ENCODE peak calls at places on chromosomes 7 and 10, in nine cellular contexts. J, Z, K, N, R, C, V, E and S are unnamed samples. For H3K4me1, the result is how much of the 10 kb centered on the place peaks cover.

GRCh38 chr7:18637516-18637915 is 142.0 kb downstream of the HDAC9 start:
- DNase-seq in J (no peak), N (no peak), R (no peak), K (no peak), Z (no peak), V (no peak), C (no peak), E (no peak), S (no peak)

GRCh38 chr7:96823274-96823673 is 113.6 kb upstream of the SEM1 start:
- DNase-seq in C (no peak), N (no peak), K (peak), R (no peak), Z (peak), E (no peak), J (no peak), V (no peak), S (no peak)

GRCh38 chr10:100325164-100325563 is 4.9 kb downstream of the PKD2L1 start:
- DNase-seq in E (no peak), Z (no peak), R (no peak), N (no peak), C (no peak), K (no peak), V (no peak), J (no peak), S (no peak)

GRCh38 chr10:17510242-17510908 is 56.0 kb upstream of the ST8SIA6 start:
- DNase-seq in N (no peak), E (no peak), R (no peak), K (no peak), Z (no peak), J (no peak), C (no peak), V (no peak), S (no peak)

GRCh38 chr7:108461855-108462254 is 5.6 kb upstream of the NRCAM start:
- DNase-seq in V (no peak), K (no peak), N (no peak), Z (peak), C (no peak), J (no peak), E (no peak), R (no peak), S (no peak)

GRCh38 chr7:8176370-8177081 is 85.4 kb downstream of the ICA1 start:
- DNase-seq in E (no peak), J (no peak), R (no peak), Z (no peak), K (no peak), V (no peak), N (peak), C (no peak), S (no peak)

GRCh38 chr7:142334806-142335205 is 76.9 kb upstream of the PRSS58 start:
- DNase-seq in E (no peak), Z (no peak), C (no peak), J (no peak), V (no peak), N (no peak), K (no peak), R (no peak), S (no peak)

GRCh38 chr7:114854369-114854768 is 67.5 kb upstream of the MDFIC start:
- DNase-seq in Z (no peak), E (no peak), R (no peak), K (no peak), V (no peak), J (no peak), N (no peak), C (no peak), S (no peak)

GRCh38 chr10:49397036-49397999 is 1.4 kb upstream of the DRGX start:
- DNase-seq in Z (no peak), C (no peak), E (no peak), J (peak), R (no peak), V (no peak), K (no peak), N (no peak), S (no peak)

GRCh38 chr10:74953214-74953613 is 126.8 kb downstream of the KAT6B start:
- DNase-seq in N (no peak), E (no peak), C (no peak), K (no peak), Z (no peak), R (no peak), J (no peak), V (no peak), S (no peak)

GRCh38 chr10:95296764-95297163 is 6.0 kb upstream of the PDLIM1 start:
- DNase-seq in N (no peak), C (no peak), Z (no peak), V (no peak), R (no peak), E (no peak), J (no peak), K (no peak), S (no peak)
- H3K4me1 ChIP-seq in N (half or more), C (under half), Z (under half), V (under half), R (under half), E (under half), J (under half), K (under half), S (under half)

GRCh38 chr10:34613491-34613890 is 201.6 kb downstream of the PARD3 start:
- DNase-seq in C (no peak), E (no peak), V (no peak), R (no peak), N (no peak), Z (no peak), J (no peak), K (no peak), S (no peak)
- TF ChIP-seq CTCF in C (no peak), E (no peak), V (no peak), R (no peak), N (no peak), Z (no peak), J (no peak), K (no peak), S (no peak)

DNA sequence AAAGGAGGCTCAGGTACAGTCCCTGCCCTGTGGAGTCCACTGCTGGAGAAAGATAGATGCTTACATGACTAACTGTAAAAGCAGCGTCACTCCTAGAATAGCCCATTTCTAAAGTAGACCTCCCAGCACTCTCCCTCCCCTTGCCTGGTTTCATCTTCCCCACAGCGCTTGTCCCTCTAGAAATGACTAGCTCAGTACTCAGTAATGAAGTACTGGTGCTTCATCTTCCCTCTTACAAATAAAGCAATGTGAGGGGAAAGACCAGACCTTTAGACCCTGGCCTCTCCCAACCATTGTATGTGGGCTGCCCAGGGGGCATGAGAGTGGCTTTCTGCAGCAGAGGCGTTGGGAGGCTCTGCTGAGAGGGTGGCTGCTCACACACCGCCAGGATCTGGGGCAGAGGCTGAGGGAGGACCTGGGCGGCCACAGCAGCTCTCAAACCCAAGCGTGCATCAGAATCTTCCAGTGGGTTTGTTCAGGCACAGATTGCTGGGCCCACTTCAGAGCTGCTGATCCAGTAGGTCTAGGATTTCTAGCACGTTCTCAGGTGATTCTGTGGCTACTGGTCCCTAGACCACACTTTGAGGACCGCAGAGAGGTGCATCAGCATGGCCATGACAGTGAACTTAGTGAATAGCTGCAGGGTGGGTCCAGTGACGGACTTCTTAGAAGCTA is 110.3 kb upstream of the ANLN start:
- DNase-seq in V (no peak), R (peak), J (no peak), C (no peak), K (peak), E (no peak), N (no peak), Z (no peak), S (no peak)
- H3K4me1 ChIP-seq in V (under half), R (half or more), J (under half), C (under half), K (under half), E (half or more), N (under half), Z (under half), S (under half)

DNA sequence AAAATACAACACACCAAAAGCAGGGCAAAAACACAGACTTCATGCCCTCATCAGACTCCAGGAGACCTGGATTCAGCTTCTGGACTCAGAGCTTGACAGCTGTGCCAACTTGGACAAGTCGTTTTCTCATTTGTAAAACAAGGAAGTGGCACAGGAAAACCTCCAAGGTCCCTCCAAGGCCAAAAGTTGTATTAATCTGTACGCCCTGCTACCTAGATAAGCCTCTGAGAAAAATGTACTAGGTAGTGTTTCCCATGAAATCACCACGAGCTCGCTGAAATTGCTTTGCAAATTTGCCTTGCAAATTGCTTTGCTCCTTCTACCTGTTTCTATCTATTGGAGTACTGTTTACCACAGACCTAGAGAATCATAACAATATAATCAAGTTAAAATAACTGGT is 157.9 kb upstream of the CHST15 start:
- DNase-seq in J (no peak), C (no peak), K (no peak), V (no peak), R (no peak), E (no peak), N (no peak), Z (no peak), S (peak)
- TF ChIP-seq CTCF in J (no peak), C (no peak), K (no peak), V (no peak), R (no peak), E (no peak), N (no peak), Z (no peak), S (no peak)

GRCh38 chr7:44756904-44757303 is 8.3 kb downstream of the ZMIZ2 start:
- DNase-seq in E (no peak), K (no peak), J (peak), R (no peak), V (no peak), N (no peak), Z (no peak), C (no peak), S (no peak)
- H3K4me1 ChIP-seq in E (under half), K (under half), J (under half), R (under half), V (under half), N (under half), Z (under half), C (under half), S (under half)

GRCh38 chr7:3078458-3078857 is 34.8 kb upstream of the CARD11 start:
- DNase-seq in C (no peak), V (no peak), E (no peak), N (no peak), Z (no peak), J (no peak), K (no peak), R (no peak), S (no peak)

GRCh38 chr7:3082386-3082785 is 38.7 kb upstream of the CARD11 start:
- DNase-seq in Z (no peak), N (peak), K (no peak), V (no peak), C (no peak), R (no peak), E (no peak), J (no peak), S (no peak)

GRCh38 chr7:3080106-3080505 is 36.4 kb upstream of the CARD11 start:
- DNase-seq in E (peak), Z (no peak), J (no peak), K (no peak), C (no peak), V (no peak), R (no peak), N (no peak), S (no peak)

GRCh38 chr7:3083350-3083749 is 39.7 kb upstream of the CARD11 start:
- DNase-seq in K (no peak), E (no peak), R (no peak), J (no peak), V (no peak), C (no peak), N (no peak), Z (no peak), S (no peak)

DNA sequence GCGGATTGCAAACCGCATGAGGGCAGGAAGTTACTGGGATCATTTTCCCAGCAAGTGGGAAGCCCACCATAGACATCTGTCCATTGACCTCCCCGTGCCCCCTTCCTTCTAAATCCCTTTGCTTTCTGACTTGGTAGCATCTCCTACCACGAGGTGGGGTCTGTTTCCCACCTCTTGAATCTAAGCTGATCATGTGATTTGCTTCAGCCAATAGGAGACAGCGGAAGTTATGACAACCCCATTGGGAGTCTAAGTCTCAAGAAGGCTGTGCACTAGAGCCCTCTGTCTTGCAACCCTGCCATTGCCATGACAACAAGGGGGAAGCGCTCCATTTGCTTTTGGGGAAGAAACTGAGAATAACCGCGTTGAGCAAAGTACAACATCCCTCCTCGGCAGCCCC is 39.2 kb upstream of the CARD11 start:
- DNase-seq in N (peak), V (no peak), Z (no peak), K (no peak), C (no peak), J (no peak), R (no peak), E (peak), S (no peak)
- TF ChIP-seq CTCF in N (peak), V (no peak), Z (no peak), K (no peak), C (no peak), J (no peak), R (no peak), E (no peak), S (no peak)

DNA sequence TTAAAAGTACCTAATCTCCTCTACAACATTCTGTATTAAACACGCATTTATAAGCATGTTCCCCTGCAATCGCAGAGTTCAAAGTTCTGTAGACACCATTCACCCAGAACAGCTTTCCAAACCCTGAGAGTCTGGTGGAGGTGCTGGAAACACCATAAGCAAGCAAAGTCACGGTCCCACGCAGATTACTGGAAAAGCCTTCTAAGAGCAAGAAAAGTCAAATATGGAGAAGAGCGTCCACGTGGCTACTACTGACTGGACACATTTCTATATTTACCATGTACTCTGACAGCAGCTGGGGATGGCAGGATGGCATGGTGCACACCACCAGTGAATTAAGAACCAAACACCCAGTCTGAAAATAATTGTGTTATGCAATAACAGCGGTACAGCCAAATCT is 97.7 kb downstream of the PARD3 start:
- DNase-seq in R (no peak), V (no peak), C (no peak), K (no peak), N (no peak), J (no peak), Z (no peak), E (no peak), S (no peak)
- H3K4me1 ChIP-seq in R (under half), V (under half), C (under half), K (under half), N (under half), J (under half), Z (under half), E (half or more), S (under half)

GRCh38 chr10:77380723-77381122 is 256.9 kb downstream of the KCNMA1 start:
- DNase-seq in Z (no peak), N (no peak), J (no peak), E (no peak), C (no peak), R (no peak), K (no peak), V (no peak), S (no peak)

GRCh38 chr10:77374189-77374656 is 263.4 kb downstream of the KCNMA1 start:
- DNase-seq in N (no peak), J (no peak), E (no peak), C (no peak), V (no peak), R (no peak), K (peak), Z (no peak), S (no peak)

GRCh38 chr10:77377034-77377433 is 260.6 kb downstream of the KCNMA1 start:
- DNase-seq in J (no peak), Z (no peak), C (no peak), R (no peak), E (peak), N (no peak), V (no peak), K (peak), S (no peak)

GRCh38 chr10:77378950-77379349 is 258.7 kb downstream of the KCNMA1 start:
- DNase-seq in J (no peak), N (no peak), V (no peak), E (no peak), Z (no peak), R (no peak), C (no peak), K (no peak), S (no peak)

GRCh38 chr10:77377678-77378352 is 259.8 kb downstream of the KCNMA1 start:
- DNase-seq in Z (no peak), R (no peak), E (no peak), V (no peak), N (no peak), K (no peak), J (no peak), C (no peak), S (no peak)
- TF ChIP-seq CTCF in Z (no peak), R (no peak), E (no peak), V (no peak), N (no peak), K (no peak), J (no peak), C (no peak), S (no peak)